ENCODE peak calls at places on chromosomes 4 and X, in ten cellular contexts. M is heart left ventricle; Z is iris pigment epithelial cell; L is fibroblast of the aortic adventitia; V is stimulated activated CD8-positive, alpha-beta memory T cell treated with anti-CD3 and anti-CD28 coated beads, Interleukin-15, amount 100 ng/mL, for 4 hours; T is occipital lobe; N is GM12864; E is NCI-H774; F is astrocyte of the spinal cord; G is stimulated activated CD4-positive, alpha-beta T cell treated with anti-CD3 and anti-CD28 coated beads, TNF-alpha, amount 100 ng/mL, for 1 hour. J is an unnamed sample.

GRCh38 chrX:46912098-46912672 is at the start of gene JADE3:
- DNase-seq in M (peak; percentile 78), Z (peak; percentile 67), L (peak; percentile 63), V (no peak), T (peak; percentile 9), N (no peak), E (peak; percentile 47), F (peak; percentile 67), G (peak; percentile 18), J (peak; percentile 75)

GRCh38 chr4:171891038-171891437 is 77.8 kb downstream of the GALNTL6 start:
- DNase-seq in M (no peak), Z (no peak), L (no peak), V (no peak), T (no peak), N (no peak), E (no peak), F (no peak), G (no peak), J (no peak)

GRCh38 chr4:150070464-150071170 is 7.6 kb upstream of the DCLK2 start:
- DNase-seq in M (no peak), Z (no peak), L (peak; percentile 53), V (no peak), T (no peak), N (no peak), E (no peak), F (peak; percentile 2), G (no peak), J (peak; percentile 26)

GRCh38 chrX:103779156-103779555 is 2.5 kb downstream of the PLP1 start:
- DNase-seq in M (no peak), Z (peak; percentile 23), L (peak; percentile 11), V (no peak), T (peak; percentile 7), N (no peak), E (no peak), F (peak; percentile 15), G (no peak), J (no peak)

GRCh38 chr4:177596991-177597390 is 154.8 kb upstream of the AGA start:
- DNase-seq in M (no peak), Z (no peak), L (no peak), V (no peak), T (no peak), N (no peak), E (no peak), F (no peak), G (no peak), J (no peak)

GRCh38 chr4:189090174-189090814 is 850.4 kb upstream of the FRG1 start:
- DNase-seq in M (no peak), Z (peak; percentile 29), L (no peak), V (no peak), T (no peak), N (no peak), E (no peak), F (no peak), G (no peak), J (peak; percentile 61)

GRCh38 chr4:1463927-1464540 is 57.8 kb upstream of the NKX1-1 start:
- DNase-seq in M (no peak), Z (no peak), L (no peak), V (no peak), T (no peak), N (no peak), E (no peak), F (no peak), G (no peak), J (no peak)

GRCh38 chrX:7294483-7294882 is 146.5 kb upstream of the PUDP start:
- DNase-seq in M (no peak), Z (peak; percentile 42), L (peak; percentile 7), V (no peak), T (no peak), N (no peak), E (no peak), F (no peak), G (no peak), J (no peak)

GRCh38 chr4:138178566-138178965 is 63.6 kb downstream of the SLC7A11 start:
- DNase-seq in M (no peak), Z (peak; percentile 57), L (peak; percentile 65), V (no peak), T (no peak), N (no peak), E (no peak), F (peak; percentile 40), G (no peak), J (no peak)